ENCODE peak calls at places on chromosome 2, in ten cellular contexts. S is neural crest cell; D is GM23338; Y is dorsolateral prefrontal cortex; N is BJ; I is CD4-positive, alpha-beta T cell; X is bronchial epithelial cell; U is A549; P is upper lobe of right lung; B is kidney. R is an unnamed sample.
A peak's percentile ranks its signal among the peaks of the same experiment; 100 is the strongest.

GRCh38 chr2:6674381-6674780 is 191.3 kb downstream of the CMPK2 start:
- DNase-seq in P (no peak), X (no peak), U (no peak), B (no peak), D (no peak), I (no peak), N (no peak), Y (no peak), S (no peak), R (no peak)

GRCh38 chr2:127182626-127183458 is 37.3 kb downstream of the CYP27C1 start:
- DNase-seq in N (no peak), P (no peak), Y (no peak), I (no peak), B (no peak), S (no peak), D (peak; percentile 31), X (no peak), U (no peak), R (no peak)

GRCh38 chr2:56175779-56176178 is 8.0 kb upstream of the CCDC85A start:
- DNase-seq in Y (no peak), P (no peak), X (no peak), D (no peak), U (no peak), B (no peak), S (no peak), I (no peak), N (no peak), R (no peak)

GRCh38 chr2:234025475-234025874 is 25.0 kb upstream of the SPP2 start:
- DNase-seq in X (no peak), U (no peak), I (no peak), P (no peak), Y (no peak), N (no peak), S (no peak), D (no peak), B (no peak), R (peak; percentile 15)

GRCh38 chr2:232263295-232263694 is 115.3 kb upstream of the ALPP start:
- DNase-seq in N (no peak), B (no peak), X (no peak), U (no peak), P (no peak), D (no peak), S (no peak), I (no peak), Y (no peak), R (no peak)

GRCh38 chr2:30400151-30400954 is 46.7 kb upstream of the LCLAT1 start:
- DNase-seq in U (no peak), B (no peak), Y (no peak), X (no peak), P (no peak), N (no peak), D (no peak), I (no peak), S (no peak), R (no peak)

GRCh38 chr2:188399159-188399558 is 107.5 kb downstream of the GULP1 start:
- DNase-seq in I (no peak), U (no peak), B (no peak), D (peak; percentile 37), X (no peak), Y (no peak), P (no peak), S (no peak), N (no peak), R (no peak)

GRCh38 chr2:152627010-152627957 is 90.0 kb downstream of the PRPF40A start:
- DNase-seq in S (no peak), Y (no peak), U (peak; percentile 42), X (peak; percentile 26), D (peak; percentile 19), I (no peak), P (no peak), N (no peak), B (no peak), R (no peak)

GRCh38 chr2:179338681-179339080 is 74.0 kb upstream of the SESTD1 start:
- DNase-seq in X (peak; percentile 15), U (no peak), D (no peak), Y (no peak), B (no peak), S (no peak), I (no peak), N (no peak), P (no peak), R (no peak)

GRCh38 chr2:1041012-1041805 is 90.6 kb downstream of the SNTG2 start:
- DNase-seq in B (no peak), N (no peak), I (no peak), D (no peak), U (no peak), X (no peak), Y (no peak), S (no peak), P (no peak), R (no peak)

GRCh38 chr2:6922201-6922656 is 5.0 kb downstream of the RNF144A start:
- DNase-seq in I (no peak), X (peak; percentile 4), N (no peak), U (peak; percentile 18), S (no peak), Y (no peak), D (peak; percentile 42), P (no peak), B (no peak), R (no peak)

GRCh38 chr2:108906403-108907077 is 82.5 kb downstream of the EDAR start:
- DNase-seq in X (no peak), B (no peak), I (no peak), S (no peak), P (peak; percentile 37), U (no peak), D (no peak), N (no peak), Y (no peak), R (no peak)

GRCh38 chr2:167733750-167734149 is 513.6 kb downstream of the STK39 start:
- DNase-seq in S (no peak), D (no peak), B (no peak), X (no peak), Y (no peak), N (no peak), I (no peak), U (no peak), P (no peak), R (no peak)

GRCh38 chr2:128997166-128997866 is 678.6 kb upstream of the HS6ST1 start:
- DNase-seq in Y (no peak), N (no peak), U (no peak), D (no peak), B (no peak), X (no peak), I (no peak), S (no peak), P (no peak), R (no peak)

GRCh38 chr2:30362468-30363081 is 84.5 kb upstream of the LCLAT1 start:
- DNase-seq in U (peak; percentile 24), I (no peak), S (no peak), B (no peak), X (no peak), N (no peak), D (no peak), Y (no peak), P (no peak), R (no peak)

GRCh38 chr2:15730545-15731212 is 139.0 kb downstream of the DDX1 start:
- DNase-seq in P (peak; percentile 93), D (no peak), Y (peak; percentile 93), N (peak; percentile 59), U (peak; percentile 91), B (peak; percentile 98), I (no peak), S (no peak), X (peak; percentile 86), R (no peak)

GRCh38 chr2:23449413-23449812 is 64.4 kb downstream of the KLHL29 start:
- DNase-seq in D (no peak), X (no peak), Y (no peak), B (no peak), S (no peak), U (no peak), P (no peak), I (no peak), N (no peak), R (no peak)

GRCh38 chr2:177818412-177818811 is 254.2 kb downstream of the PDE11A start:
- DNase-seq in Y (no peak), X (no peak), N (no peak), P (no peak), U (no peak), I (no peak), D (no peak), B (no peak), S (no peak), R (no peak)

GRCh38 chr2:132497591-132497990 is 81.0 kb downstream of the GPR39 start:
- DNase-seq in N (no peak), D (no peak), B (no peak), U (no peak), S (no peak), P (no peak), I (no peak), X (peak; percentile 58), Y (no peak), R (no peak)

GRCh38 chr2:164091673-164092072 is 355.9 kb upstream of the FIGN start:
- DNase-seq in P (no peak), D (no peak), U (no peak), S (no peak), X (no peak), I (no peak), Y (no peak), N (no peak), B (no peak), R (no peak)
- TF ChIP-seq CTCF in P (no peak), D (no peak), U (no peak), S (no peak), X (no peak), I (no peak), Y (no peak), N (no peak), B (no peak), R (no peak)

GRCh38 chr2:189633392-189633811 is 27.9 kb upstream of the ASNSD1 start:
- DNase-seq in N (no peak), I (no peak), X (no peak), P (no peak), D (peak; percentile 54), U (no peak), S (no peak), Y (no peak), B (peak; percentile 38), R (no peak)
- TF ChIP-seq CTCF in N (peak; percentile 32), I (peak; percentile 54), X (peak; percentile 44), P (peak; percentile 54), D (peak; percentile 59), U (peak; percentile 44), S (peak; percentile 44), Y (no peak), B (peak; percentile 22), R (no peak)

DNA sequence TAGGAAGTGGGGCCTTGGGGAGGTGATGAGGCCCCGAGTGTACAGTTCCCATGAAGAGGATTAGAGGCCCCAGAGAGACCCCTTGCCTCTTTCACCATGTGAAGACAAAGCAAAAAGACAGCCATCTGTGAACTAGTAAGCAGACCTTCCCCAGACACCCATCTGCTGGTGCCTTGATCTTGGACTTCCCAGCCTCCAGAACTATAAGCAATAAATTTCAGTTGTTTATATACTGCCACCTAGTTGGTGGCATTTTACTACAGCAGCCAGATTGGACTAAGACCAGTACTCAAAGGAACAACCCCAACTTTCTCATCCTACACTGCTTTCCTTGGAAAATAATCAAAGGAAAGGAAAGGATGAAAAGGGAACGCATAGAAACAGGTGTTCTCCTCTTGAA is 27.9 kb upstream of the CREG2 start:
- DNase-seq in I (no peak), S (no peak), D (no peak), P (no peak), X (no peak), U (no peak), N (no peak), Y (no peak), B (no peak), R (no peak)
- TF ChIP-seq CTCF in I (no peak), S (no peak), D (peak; percentile 16), P (no peak), X (no peak), U (no peak), N (no peak), Y (no peak), B (no peak), R (no peak)

GRCh38 chr2:238139141-238139840 is 823 bp downstream of the KLHL30 start:
- DNase-seq in B (no peak), S (no peak), D (peak; percentile 62), I (no peak), Y (no peak), X (no peak), P (no peak), U (no peak), N (no peak), R (no peak)
- TF ChIP-seq CTCF in B (no peak), S (peak; percentile 64), D (peak; percentile 81), I (peak; percentile 35), Y (peak; percentile 55), X (peak; percentile 66), P (peak; percentile 45), U (peak; percentile 43), N (peak; percentile 41), R (no peak)